ENCODE peak calls at places on chromosomes 16 and 17, in six cellular contexts. V is activated T-helper 2 cell treated with anti-CD3 and anti-CD28 coated beads, Interferon-gamma antibody, Interleukin-2, Interleukin-4, amounts not matched to agents 10 μg/mL and 5 μg/mL and 100 μg/mL, durations not matched to agents 14 hours and 24 hours and 36 hours; E is Calu3; B is tibial nerve; S is effector CD4-positive, alpha-beta T cell; Y is HAP-1. W is an unnamed sample.

GRCh38 chr16:84618428-84619102 is 687 bp upstream of the COTL1 start:
- DNase-seq in S (no peak), Y (peak), V (no peak), E (peak), B (no peak), W (peak)

GRCh38 chr17:66462010-66462409 is 159.6 kb downstream of the PRKCA start:
- DNase-seq in Y (no peak), E (no peak), V (no peak), B (no peak), S (no peak), W (no peak)

GRCh38 chr16:57801856-57802634 is at the start of gene KIFC3:
- DNase-seq in V (peak), E (peak), B (peak), Y (peak), S (peak), W (peak)

GRCh38 chr16:27644165-27644564 is 94.2 kb downstream of the KATNIP start:
- DNase-seq in B (no peak), S (no peak), E (no peak), V (no peak), Y (peak), W (no peak)

GRCh38 chr17:3890082-3890892 is 2.6 kb downstream of the CAMKK1 start:
- DNase-seq in B (peak), E (peak), V (no peak), S (no peak), Y (no peak), W (no peak)

GRCh38 chr16:89096768-89097527 is 3.3 kb downstream of the ACSF3 start:
- DNase-seq in E (no peak), Y (no peak), V (peak), B (no peak), S (peak), W (no peak)

GRCh38 chr17:79837888-79838540 is 1.2 kb downstream of the CBX4 start:
- DNase-seq in B (no peak), Y (no peak), E (no peak), V (no peak), S (no peak), W (no peak)

GRCh38 chr16:8588703-8589292 is 1.5 kb downstream of the TMEM114 start:
- DNase-seq in B (no peak), E (no peak), Y (no peak), V (no peak), S (no peak), W (no peak)

W was measured in HEK293T.